ENCODE peak calls at places on chromosome 2, in six cellular contexts. One of them, this sample, is unnamed.
A peak's percentile ranks its signal among the peaks of the same experiment; 100 is the strongest.

GRCh38 chr2:165720526-165720925 is 73.5 kb downstream of the GALNT3 start:
- DNase-seq in esophagus muscularis mucosa: no peak
- DNase-seq in suprapubic skin: no peak
- DNase-seq in K562: no peak
- DNase-seq in SK-N-SH: no peak
- DNase-seq in sigmoid colon: no peak
- DNase-seq in this sample: no peak

GRCh38 chr2:212228651-212229253 is 309.9 kb downstream of the ERBB4 start:
- DNase-seq in esophagus muscularis mucosa: no peak
- DNase-seq in suprapubic skin: no peak
- DNase-seq in K562: no peak
- DNase-seq in SK-N-SH: no peak
- DNase-seq in sigmoid colon: no peak
- DNase-seq in this sample: no peak

GRCh38 chr2:64474200-64474630 is 20.3 kb downstream of the LGALSL start:
- DNase-seq in esophagus muscularis mucosa: no peak
- DNase-seq in suprapubic skin: no peak
- DNase-seq in K562: no peak
- DNase-seq in SK-N-SH: no peak
- DNase-seq in sigmoid colon: no peak
- DNase-seq in this sample: no peak

GRCh38 chr2:225177098-225177497 is 134.8 kb upstream of the DOCK10 start:
- DNase-seq in esophagus muscularis mucosa: no peak
- DNase-seq in suprapubic skin: no peak
- DNase-seq in K562: no peak
- DNase-seq in SK-N-SH: no peak
- DNase-seq in sigmoid colon: no peak
- DNase-seq in this sample: no peak

GRCh38 chr2:16617282-16618266 is 48.1 kb downstream of the CYRIA start:
- DNase-seq in esophagus muscularis mucosa: no peak
- DNase-seq in suprapubic skin: no peak
- DNase-seq in K562: peak; percentile 24
- DNase-seq in SK-N-SH: peak; percentile 56
- DNase-seq in sigmoid colon: no peak
- DNase-seq in this sample: peak; percentile 87

GRCh38 chr2:127092306-127092705 is 14.6 kb downstream of the BIN1 start:
- DNase-seq in esophagus muscularis mucosa: no peak
- DNase-seq in suprapubic skin: no peak
- DNase-seq in K562: no peak
- DNase-seq in SK-N-SH: no peak
- DNase-seq in sigmoid colon: no peak
- DNase-seq in this sample: no peak

GRCh38 chr2:121994238-121995206 is 239.1 kb downstream of the TSN start:
- DNase-seq in esophagus muscularis mucosa: peak; percentile 57
- DNase-seq in suprapubic skin: no peak
- DNase-seq in K562: no peak
- DNase-seq in SK-N-SH: no peak
- DNase-seq in sigmoid colon: no peak
- DNase-seq in this sample: no peak

GRCh38 chr2:21657475-21657874 is 533.7 kb downstream of the TDRD15 start:
- DNase-seq in esophagus muscularis mucosa: no peak
- DNase-seq in suprapubic skin: no peak
- DNase-seq in K562: no peak
- DNase-seq in SK-N-SH: no peak
- DNase-seq in sigmoid colon: no peak
- DNase-seq in this sample: no peak

GRCh38 chr2:150860301-150860700 is 372.8 kb upstream of the RND3 start:
- DNase-seq in esophagus muscularis mucosa: no peak
- DNase-seq in suprapubic skin: no peak
- DNase-seq in K562: no peak
- DNase-seq in SK-N-SH: no peak
- DNase-seq in sigmoid colon: no peak
- DNase-seq in this sample: no peak

GRCh38 chr2:55511508-55512124 is 7.9 kb upstream of the CFAP36 start:
- DNase-seq in esophagus muscularis mucosa: no peak
- DNase-seq in suprapubic skin: no peak
- DNase-seq in K562: peak; percentile 13
- DNase-seq in SK-N-SH: peak; percentile 50
- DNase-seq in sigmoid colon: no peak
- DNase-seq in this sample: no peak

GRCh38 chr2:128690869-128691268 is 372.2 kb upstream of the HS6ST1 start:
- DNase-seq in esophagus muscularis mucosa: no peak
- DNase-seq in suprapubic skin: no peak
- DNase-seq in K562: no peak
- DNase-seq in SK-N-SH: no peak
- DNase-seq in sigmoid colon: no peak
- DNase-seq in this sample: no peak

GRCh38 chr2:193776988-193777387 is 1582.3 kb upstream of the TMEFF2 start:
- DNase-seq in esophagus muscularis mucosa: no peak
- DNase-seq in suprapubic skin: no peak
- DNase-seq in K562: no peak
- DNase-seq in SK-N-SH: no peak
- DNase-seq in sigmoid colon: no peak
- DNase-seq in this sample: no peak

GRCh38 chr2:133130548-133131246 is 437.6 kb downstream of the NCKAP5 start:
- DNase-seq in esophagus muscularis mucosa: no peak
- DNase-seq in suprapubic skin: no peak
- DNase-seq in K562: no peak
- DNase-seq in SK-N-SH: no peak
- DNase-seq in sigmoid colon: no peak
- DNase-seq in this sample: no peak

GRCh38 chr2:144071461-144071860 is 448.5 kb downstream of the ZEB2 start:
- DNase-seq in esophagus muscularis mucosa: no peak
- DNase-seq in suprapubic skin: no peak
- DNase-seq in K562: no peak
- DNase-seq in SK-N-SH: no peak
- DNase-seq in sigmoid colon: no peak
- DNase-seq in this sample: no peak

GRCh38 chr2:156803243-156803642 is 367.1 kb downstream of the GPD2 start:
- DNase-seq in esophagus muscularis mucosa: no peak
- DNase-seq in suprapubic skin: no peak
- DNase-seq in K562: no peak
- DNase-seq in SK-N-SH: no peak
- DNase-seq in sigmoid colon: no peak
- DNase-seq in this sample: no peak

GRCh38 chr2:173119069-173119807 is 43.6 kb downstream of the MAP3K20 start:
- DNase-seq in esophagus muscularis mucosa: no peak
- DNase-seq in suprapubic skin: peak; percentile 67
- DNase-seq in K562: no peak
- DNase-seq in SK-N-SH: no peak
- DNase-seq in sigmoid colon: peak; percentile 86
- DNase-seq in this sample: no peak
- TF ChIP-seq POLR2AphosphoS5 in esophagus muscularis mucosa: no peak
- TF ChIP-seq POLR2AphosphoS5 in suprapubic skin: no peak
- TF ChIP-seq POLR2AphosphoS5 in K562: no peak
- TF ChIP-seq POLR2AphosphoS5 in SK-N-SH: no peak
- TF ChIP-seq POLR2AphosphoS5 in sigmoid colon: peak; percentile 64
- TF ChIP-seq POLR2AphosphoS5 in this sample: no peak

GRCh38 chr2:20584637-20585321 is 66.1 kb downstream of the HS1BP3 start:
- DNase-seq in esophagus muscularis mucosa: no peak
- DNase-seq in suprapubic skin: peak; percentile 68
- DNase-seq in K562: no peak
- DNase-seq in SK-N-SH: no peak
- DNase-seq in sigmoid colon: peak; percentile 88
- DNase-seq in this sample: peak; percentile 47
- TF ChIP-seq EP300 in esophagus muscularis mucosa: no peak
- TF ChIP-seq EP300 in suprapubic skin: no peak
- TF ChIP-seq EP300 in K562: no peak
- TF ChIP-seq EP300 in SK-N-SH: peak; percentile 97
- TF ChIP-seq EP300 in sigmoid colon: no peak
- TF ChIP-seq EP300 in this sample: no peak

GRCh38 chr2:6911721-6912120 is 5.5 kb upstream of the RNF144A start:
- DNase-seq in esophagus muscularis mucosa: no peak
- DNase-seq in suprapubic skin: no peak
- DNase-seq in K562: no peak
- DNase-seq in SK-N-SH: no peak
- DNase-seq in sigmoid colon: no peak
- DNase-seq in this sample: no peak

GRCh38 chr2:6906165-6906751 is 11.0 kb upstream of the RNF144A start:
- DNase-seq in esophagus muscularis mucosa: no peak
- DNase-seq in suprapubic skin: no peak
- DNase-seq in K562: peak; percentile 1
- DNase-seq in SK-N-SH: no peak
- DNase-seq in sigmoid colon: no peak
- DNase-seq in this sample: no peak

GRCh38 chr2:6913415-6914157 is 3.6 kb upstream of the RNF144A start:
- DNase-seq in esophagus muscularis mucosa: no peak
- DNase-seq in suprapubic skin: no peak
- DNase-seq in K562: no peak
- DNase-seq in SK-N-SH: no peak
- DNase-seq in sigmoid colon: no peak
- DNase-seq in this sample: no peak

GRCh38 chr2:6905668-6906067 is 11.5 kb upstream of the RNF144A start:
- DNase-seq in esophagus muscularis mucosa: no peak
- DNase-seq in suprapubic skin: no peak
- DNase-seq in K562: no peak
- DNase-seq in SK-N-SH: no peak
- DNase-seq in sigmoid colon: no peak
- DNase-seq in this sample: no peak

DNA sequence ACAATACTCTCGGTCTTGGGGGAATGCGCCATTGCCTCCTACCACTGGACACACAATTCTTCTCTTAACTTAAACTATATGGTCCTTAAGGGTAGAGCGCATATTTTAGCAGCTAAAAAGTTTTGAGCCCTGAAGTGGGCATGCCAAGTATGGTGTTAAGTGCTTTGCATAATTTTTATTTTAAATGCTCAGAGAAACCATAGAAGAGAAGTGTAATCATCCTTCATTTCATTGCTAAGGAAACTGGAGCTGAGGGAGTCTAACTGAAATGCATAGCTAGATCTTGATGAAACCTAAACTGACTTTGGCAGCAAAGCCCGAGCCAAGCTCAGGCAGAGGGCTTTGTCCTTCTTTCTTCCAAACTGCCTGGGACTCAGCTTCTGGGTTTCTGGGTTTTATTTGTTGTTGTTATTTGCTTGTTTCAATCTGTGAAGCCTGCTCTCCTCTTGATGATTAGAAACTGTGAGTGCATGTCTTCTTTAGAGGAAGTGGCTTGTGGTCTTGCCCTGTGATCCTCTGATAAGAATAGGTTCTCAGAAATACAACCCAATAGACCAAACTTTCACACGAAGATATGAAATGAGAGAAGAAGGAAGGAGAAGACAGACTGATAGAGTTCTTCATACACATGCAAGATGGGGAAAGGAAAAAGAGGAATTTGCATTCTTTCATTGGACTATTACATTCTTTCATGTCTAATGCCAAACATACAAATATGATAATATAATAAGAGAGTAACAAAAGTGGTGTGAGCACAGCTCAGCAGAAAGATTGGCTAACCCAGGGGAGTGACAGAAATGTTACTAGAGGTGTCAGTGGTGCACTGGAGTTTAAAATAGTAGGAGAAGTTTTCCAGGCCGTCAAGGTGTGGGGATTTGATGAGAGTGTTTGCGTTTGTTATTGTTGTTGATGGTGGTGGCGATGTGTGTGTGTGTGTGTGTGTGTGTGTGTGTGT is 7.5 kb upstream of the RNF144A start:
- DNase-seq in esophagus muscularis mucosa: no peak
- DNase-seq in suprapubic skin: no peak
- DNase-seq in K562: peak; percentile 66
- DNase-seq in SK-N-SH: no peak
- DNase-seq in sigmoid colon: no peak
- DNase-seq in this sample: no peak
- TF ChIP-seq POLR2AphosphoS5 in esophagus muscularis mucosa: no peak
- TF ChIP-seq POLR2AphosphoS5 in suprapubic skin: no peak
- TF ChIP-seq POLR2AphosphoS5 in K562: peak; percentile 75
- TF ChIP-seq POLR2AphosphoS5 in SK-N-SH: no peak
- TF ChIP-seq POLR2AphosphoS5 in sigmoid colon: no peak
- TF ChIP-seq POLR2AphosphoS5 in this sample: no peak

DNA sequence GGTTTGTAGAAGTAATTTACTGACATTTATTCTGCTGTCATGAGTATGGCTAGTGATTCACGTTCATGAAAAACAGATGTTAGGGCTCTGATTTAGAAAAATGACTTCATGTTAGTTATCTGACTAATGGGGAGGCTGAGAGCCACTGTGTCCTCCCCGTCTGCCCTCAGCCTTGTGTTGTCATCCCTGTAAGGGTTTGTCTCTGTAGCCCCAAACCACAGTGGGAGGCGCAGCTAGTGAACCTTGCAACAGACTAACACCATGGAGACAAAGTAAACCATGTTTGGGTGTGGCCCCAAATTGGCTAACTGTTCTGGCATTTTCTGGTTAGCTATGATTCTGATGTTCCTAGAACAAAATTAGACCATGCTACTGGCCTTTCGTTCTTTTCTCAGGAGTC is 60.3 kb downstream of the LRRFIP1 start:
- DNase-seq in esophagus muscularis mucosa: peak; percentile 98
- DNase-seq in suprapubic skin: peak; percentile 97
- DNase-seq in K562: no peak
- DNase-seq in SK-N-SH: peak; percentile 58
- DNase-seq in sigmoid colon: peak; percentile 98
- DNase-seq in this sample: peak; percentile 67
- TF ChIP-seq EP300 in esophagus muscularis mucosa: no peak
- TF ChIP-seq EP300 in suprapubic skin: no peak
- TF ChIP-seq EP300 in K562: no peak
- TF ChIP-seq EP300 in SK-N-SH: peak; percentile 66
- TF ChIP-seq EP300 in sigmoid colon: no peak
- TF ChIP-seq EP300 in this sample: peak; percentile 9

GRCh38 chr2:159307942-159308341 is 21.4 kb upstream of the WDSUB1 start:
- DNase-seq in esophagus muscularis mucosa: no peak
- DNase-seq in suprapubic skin: no peak
- DNase-seq in K562: no peak
- DNase-seq in SK-N-SH: no peak
- DNase-seq in sigmoid colon: no peak
- DNase-seq in this sample: no peak
- TF ChIP-seq POLR2AphosphoS5 in esophagus muscularis mucosa: no peak
- TF ChIP-seq POLR2AphosphoS5 in suprapubic skin: no peak
- TF ChIP-seq POLR2AphosphoS5 in K562: no peak
- TF ChIP-seq POLR2AphosphoS5 in SK-N-SH: no peak
- TF ChIP-seq POLR2AphosphoS5 in sigmoid colon: no peak
- TF ChIP-seq POLR2AphosphoS5 in this sample: no peak